ENCODE peak calls at places on chromosome 13, in six cellular contexts. One of them, this sample, is unnamed.

GRCh38 chr13:51252954-51253531 is 30.8 kb downstream of the FAM124A start:
- DNase-seq in IMR-90: no peak
- DNase-seq in stomach: no peak
- DNase-seq in A549: no peak
- DNase-seq in endothelial cell of umbilical vein: no peak
- DNase-seq in body of pancreas: no peak
- DNase-seq in this sample: no peak

GRCh38 chr13:44098559-44098958 is 218.9 kb downstream of the LACC1 start:
- DNase-seq in IMR-90: no peak
- DNase-seq in stomach: no peak
- DNase-seq in A549: no peak
- DNase-seq in endothelial cell of umbilical vein: no peak
- DNase-seq in body of pancreas: no peak
- DNase-seq in this sample: no peak

GRCh38 chr13:26062853-26063444 is 11.1 kb upstream of the SHISA2 start:
- DNase-seq in IMR-90: peak
- DNase-seq in stomach: peak
- DNase-seq in A549: no peak
- DNase-seq in endothelial cell of umbilical vein: peak
- DNase-seq in body of pancreas: peak
- DNase-seq in this sample: peak

GRCh38 chr13:46476174-46476573 is 76.8 kb upstream of the LRCH1 start:
- DNase-seq in IMR-90: no peak
- DNase-seq in stomach: no peak
- DNase-seq in A549: no peak
- DNase-seq in endothelial cell of umbilical vein: no peak
- DNase-seq in body of pancreas: no peak
- DNase-seq in this sample: no peak

GRCh38 chr13:42702726-42703125 is 78.7 kb upstream of the FAM216B start:
- DNase-seq in IMR-90: no peak
- DNase-seq in stomach: no peak
- DNase-seq in A549: no peak
- DNase-seq in endothelial cell of umbilical vein: no peak
- DNase-seq in body of pancreas: no peak
- DNase-seq in this sample: peak

GRCh38 chr13:36163809-36164308 is 32.7 kb upstream of the DCLK1 start:
- DNase-seq in IMR-90: peak
- DNase-seq in stomach: peak
- DNase-seq in A549: no peak
- DNase-seq in endothelial cell of umbilical vein: no peak
- DNase-seq in body of pancreas: peak
- DNase-seq in this sample: peak

GRCh38 chr13:38265135-38265497 is 84.5 kb upstream of the UFM1 start:
- DNase-seq in IMR-90: no peak
- DNase-seq in stomach: no peak
- DNase-seq in A549: no peak
- DNase-seq in endothelial cell of umbilical vein: no peak
- DNase-seq in body of pancreas: no peak
- DNase-seq in this sample: peak

GRCh38 chr13:97948041-97948440 is 5.4 kb upstream of the IPO5 start:
- DNase-seq in IMR-90: peak
- DNase-seq in stomach: no peak
- DNase-seq in A549: no peak
- DNase-seq in endothelial cell of umbilical vein: no peak
- DNase-seq in body of pancreas: no peak
- DNase-seq in this sample: no peak

GRCh38 chr13:97460853-97461252 is 26.9 kb downstream of the RAP2A start:
- DNase-seq in IMR-90: no peak
- DNase-seq in stomach: no peak
- DNase-seq in A549: no peak
- DNase-seq in endothelial cell of umbilical vein: no peak
- DNase-seq in body of pancreas: no peak
- DNase-seq in this sample: no peak

GRCh38 chr13:74770361-74770760 is 636.2 kb upstream of the KLF12 start:
- DNase-seq in IMR-90: peak
- DNase-seq in stomach: no peak
- DNase-seq in A549: no peak
- DNase-seq in endothelial cell of umbilical vein: no peak
- DNase-seq in body of pancreas: no peak
- DNase-seq in this sample: no peak

GRCh38 chr13:59203855-59204254 is 959.9 kb downstream of the DIAPH3 start:
- DNase-seq in IMR-90: no peak
- DNase-seq in stomach: no peak
- DNase-seq in A549: no peak
- DNase-seq in endothelial cell of umbilical vein: peak
- DNase-seq in body of pancreas: no peak
- DNase-seq in this sample: no peak

GRCh38 chr13:36131931-36132297 is 732 bp upstream of the DCLK1 start:
- DNase-seq in IMR-90: no peak
- DNase-seq in stomach: no peak
- DNase-seq in A549: no peak
- DNase-seq in endothelial cell of umbilical vein: no peak
- DNase-seq in body of pancreas: peak
- DNase-seq in this sample: peak

GRCh38 chr13:111662451-111662850 is 342.0 kb downstream of the TEX29 start:
- DNase-seq in IMR-90: no peak
- DNase-seq in stomach: no peak
- DNase-seq in A549: no peak
- DNase-seq in endothelial cell of umbilical vein: no peak
- DNase-seq in body of pancreas: no peak
- DNase-seq in this sample: no peak

GRCh38 chr13:24899601-24900000 is 135.6 kb downstream of the RNF17 start:
- DNase-seq in IMR-90: peak
- DNase-seq in stomach: no peak
- DNase-seq in A549: no peak
- DNase-seq in endothelial cell of umbilical vein: no peak
- DNase-seq in body of pancreas: no peak
- DNase-seq in this sample: no peak

GRCh38 chr13:46850214-46850613 is 46.6 kb downstream of the HTR2A start:
- DNase-seq in IMR-90: no peak
- DNase-seq in stomach: no peak
- DNase-seq in A549: no peak
- DNase-seq in endothelial cell of umbilical vein: no peak
- DNase-seq in body of pancreas: no peak
- DNase-seq in this sample: no peak

GRCh38 chr13:48828962-48829405 is 146.7 kb upstream of the FNDC3A start:
- DNase-seq in IMR-90: peak
- DNase-seq in stomach: no peak
- DNase-seq in A549: peak
- DNase-seq in endothelial cell of umbilical vein: no peak
- DNase-seq in body of pancreas: no peak
- DNase-seq in this sample: no peak

DNA sequence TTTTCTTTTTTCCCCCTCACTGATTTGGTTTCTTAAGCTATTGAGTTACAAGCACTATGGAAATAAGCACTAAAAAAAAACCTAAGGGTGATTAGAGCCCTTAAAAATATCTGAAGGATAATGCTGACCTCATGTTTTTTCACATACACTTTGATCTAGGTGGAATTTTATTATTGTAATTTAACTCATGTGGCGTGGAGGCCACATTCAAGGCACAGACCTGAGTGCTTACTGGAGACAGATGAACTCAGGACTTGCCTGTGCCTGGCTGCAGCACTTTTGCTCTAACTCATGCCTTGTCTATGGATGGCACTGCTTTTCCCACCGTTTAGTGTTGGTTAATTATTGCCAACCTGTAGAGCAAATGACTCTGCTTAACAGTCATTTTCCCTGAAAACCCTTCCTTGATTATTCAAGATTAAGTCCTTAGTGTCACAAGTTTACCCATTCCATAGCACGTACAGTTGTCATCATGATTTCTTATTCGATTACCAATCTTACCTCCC is 541.4 kb downstream of the GPC6 start:
- DNase-seq in IMR-90: no peak
- DNase-seq in stomach: no peak
- DNase-seq in A549: no peak
- DNase-seq in endothelial cell of umbilical vein: no peak
- DNase-seq in body of pancreas: no peak
- DNase-seq in this sample: no peak
- TF ChIP-seq POLR2A in IMR-90: no peak
- TF ChIP-seq POLR2A in stomach: no peak
- TF ChIP-seq POLR2A in A549: no peak
- TF ChIP-seq POLR2A in endothelial cell of umbilical vein: no peak
- TF ChIP-seq POLR2A in body of pancreas: no peak
- TF ChIP-seq POLR2A in this sample: no peak

DNA sequence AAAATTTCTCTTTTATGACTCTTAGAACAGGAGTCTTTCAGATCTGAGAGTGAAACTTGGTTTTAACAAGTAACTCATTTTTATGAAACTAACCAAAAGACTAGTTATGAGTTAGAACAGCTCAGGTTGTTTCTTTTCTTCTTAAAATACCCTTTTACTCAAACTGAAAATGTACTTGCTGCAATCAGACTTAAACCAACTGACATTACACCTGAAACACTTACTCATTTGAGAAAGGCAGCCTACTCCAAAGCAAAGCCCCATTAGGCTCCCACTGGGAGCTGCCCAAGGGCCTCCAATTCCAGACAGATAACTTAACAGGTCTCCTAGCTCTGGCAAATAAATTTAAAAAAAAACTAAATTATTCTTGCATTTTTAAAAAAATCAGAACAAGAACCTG is 3.6 kb downstream of the FOXO1 start:
- DNase-seq in IMR-90: no peak
- DNase-seq in stomach: no peak
- DNase-seq in A549: no peak
- DNase-seq in endothelial cell of umbilical vein: peak
- DNase-seq in body of pancreas: no peak
- DNase-seq in this sample: no peak
- H3K4me3 ChIP-seq in IMR-90: no peak
- H3K4me3 ChIP-seq in stomach: peak
- H3K4me3 ChIP-seq in A549: no peak
- H3K4me3 ChIP-seq in endothelial cell of umbilical vein: peak
- H3K4me3 ChIP-seq in body of pancreas: no peak
- H3K4me3 ChIP-seq in this sample: no peak

GRCh38 chr13:99496322-99497142 is 4.7 kb upstream of the TM9SF2 start:
- DNase-seq in IMR-90: peak
- DNase-seq in stomach: peak
- DNase-seq in A549: no peak
- DNase-seq in endothelial cell of umbilical vein: peak
- DNase-seq in body of pancreas: peak
- DNase-seq in this sample: peak
- TF ChIP-seq POLR2A in IMR-90: no peak
- TF ChIP-seq POLR2A in stomach: no peak
- TF ChIP-seq POLR2A in A549: no peak
- TF ChIP-seq POLR2A in endothelial cell of umbilical vein: no peak
- TF ChIP-seq POLR2A in body of pancreas: no peak
- TF ChIP-seq POLR2A in this sample: no peak

GRCh38 chr13:50123002-50123401 is 107.8 kb downstream of the KCNRG start:
- DNase-seq in IMR-90: no peak
- DNase-seq in stomach: no peak
- DNase-seq in A549: no peak
- DNase-seq in endothelial cell of umbilical vein: no peak
- DNase-seq in body of pancreas: no peak
- DNase-seq in this sample: no peak
- H3K4me3 ChIP-seq in IMR-90: no peak
- H3K4me3 ChIP-seq in stomach: peak
- H3K4me3 ChIP-seq in A549: no peak
- H3K4me3 ChIP-seq in endothelial cell of umbilical vein: no peak
- H3K4me3 ChIP-seq in body of pancreas: no peak
- H3K4me3 ChIP-seq in this sample: no peak

DNA sequence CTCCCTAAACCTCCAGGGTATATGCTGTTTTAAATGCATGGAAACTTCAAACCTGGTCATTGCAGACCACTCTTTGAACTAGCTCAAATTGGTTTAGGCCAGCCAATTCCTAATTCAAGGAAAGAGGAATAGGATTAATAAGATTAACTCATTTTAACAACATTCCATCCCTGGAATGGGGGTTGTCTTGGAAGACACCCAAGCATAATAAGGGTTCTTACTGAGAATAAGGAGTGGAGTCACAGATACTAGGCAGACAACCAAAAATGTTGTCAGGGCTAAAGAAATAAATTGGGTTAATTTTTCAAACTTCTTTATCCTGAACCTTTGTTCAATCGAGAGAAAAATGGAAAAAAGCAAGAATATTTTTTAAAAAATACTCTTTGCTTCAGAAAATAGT is 186.2 kb downstream of the PCDH9 start:
- DNase-seq in IMR-90: peak
- DNase-seq in stomach: no peak
- DNase-seq in A549: no peak
- DNase-seq in endothelial cell of umbilical vein: peak
- DNase-seq in body of pancreas: no peak
- DNase-seq in this sample: no peak
- TF ChIP-seq POLR2A in IMR-90: no peak
- TF ChIP-seq POLR2A in stomach: no peak
- TF ChIP-seq POLR2A in A549: no peak
- TF ChIP-seq POLR2A in endothelial cell of umbilical vein: no peak
- TF ChIP-seq POLR2A in body of pancreas: no peak
- TF ChIP-seq POLR2A in this sample: no peak

GRCh38 chr13:39596176-39596575 is 6.8 kb downstream of the LHFPL6 start:
- DNase-seq in IMR-90: no peak
- DNase-seq in stomach: no peak
- DNase-seq in A549: no peak
- DNase-seq in endothelial cell of umbilical vein: no peak
- DNase-seq in body of pancreas: no peak
- DNase-seq in this sample: no peak
- H3K4me3 ChIP-seq in IMR-90: no peak
- H3K4me3 ChIP-seq in stomach: no peak
- H3K4me3 ChIP-seq in A549: no peak
- H3K4me3 ChIP-seq in endothelial cell of umbilical vein: no peak
- H3K4me3 ChIP-seq in body of pancreas: no peak
- H3K4me3 ChIP-seq in this sample: no peak

GRCh38 chr13:23375007-23375971 is 58.2 kb downstream of the SACS start:
- DNase-seq in IMR-90: peak
- DNase-seq in stomach: peak
- DNase-seq in A549: peak
- DNase-seq in endothelial cell of umbilical vein: peak
- DNase-seq in body of pancreas: peak
- DNase-seq in this sample: peak
- TF ChIP-seq POLR2A in IMR-90: peak
- TF ChIP-seq POLR2A in stomach: no peak
- TF ChIP-seq POLR2A in A549: peak
- TF ChIP-seq POLR2A in endothelial cell of umbilical vein: peak
- TF ChIP-seq POLR2A in body of pancreas: no peak
- TF ChIP-seq POLR2A in this sample: peak

This sample was measured in thyroid gland.